ENCODE peak calls at places on chromosomes 12 and 14, in four cellular contexts. H is A172, E is iris pigment epithelial cell, Z is GM12865. O is an unnamed sample.

GRCh38 chr12:64450711-64451486 is 1.0 kb upstream of the TBK1 start:
- DNase-seq in H (peak), E (peak), Z (peak), O (peak)

GRCh38 chr14:94550041-94550440 is 11.2 kb upstream of the SERPINA4 start:
- DNase-seq in H (no peak), E (no peak), Z (no peak), O (no peak)

GRCh38 chr12:54364413-54364812 is at the start of gene GPR84:
- DNase-seq in H (no peak), E (no peak), Z (peak), O (peak)

GRCh38 chr12:19450362-19450761 is 11.1 kb downstream of the AEBP2 start:
- DNase-seq in H (no peak), E (no peak), Z (no peak), O (no peak)

GRCh38 chr12:113241191-113242017 is 20.1 kb downstream of the TPCN1 start:
- DNase-seq in H (peak), E (peak), Z (no peak), O (no peak)

GRCh38 chr12:113366827-113367226 is 8.4 kb downstream of the PLBD2 start:
- DNase-seq in H (no peak), E (no peak), Z (no peak), O (no peak)

GRCh38 chr14:85528080-85528881 is 1.7 kb upstream of the FLRT2 start:
- DNase-seq in H (peak), E (peak), Z (no peak), O (no peak)

GRCh38 chr14:72686101-72686500 is 207.8 kb downstream of the DPF3 start:
- DNase-seq in H (peak), E (no peak), Z (no peak), O (no peak)